ENCODE peak calls at places on chromosomes 1 and 21, in four cellular contexts. I, L, B and G are unnamed samples.

GRCh38 chr1:198064181-198064580 is 92.6 kb upstream of the NEK7 start:
- DNase-seq in I (no peak), L (no peak), B (no peak), G (no peak)

GRCh38 chr1:19421365-19421764 is 64.0 kb downstream of the CAPZB start:
- DNase-seq in I (no peak), L (no peak), B (no peak), G (no peak)

GRCh38 chr1:8825985-8826481 is 8.6 kb upstream of the RERE start:
- DNase-seq in I (no peak), L (no peak), B (no peak), G (no peak)

GRCh38 chr1:26409191-26409751 is 1.3 kb upstream of the LIN28A start:
- DNase-seq in I (peak; percentile 85), L (no peak), B (peak; percentile 82), G (no peak)

GRCh38 chr1:190475394-190476250 is 2.0 kb downstream of the BRINP3 start:
- DNase-seq in I (peak; percentile 25), L (no peak), B (peak; percentile 39), G (no peak)

GRCh38 chr21:41767606-41768370 is 936 bp upstream of the RIPK4 start:
- DNase-seq in I (no peak), L (no peak), B (peak; percentile 42), G (no peak)

GRCh38 chr1:210635108-210635507 is 306.4 kb downstream of the HHAT start:
- DNase-seq in I (no peak), L (no peak), B (no peak), G (no peak)

GRCh38 chr1:107934573-107934972 is 30.4 kb downstream of the VAV3 start:
- DNase-seq in I (no peak), L (no peak), B (no peak), G (no peak)

GRCh38 chr1:107750364-107750959 is 214.5 kb downstream of the VAV3 start:
- DNase-seq in I (peak; percentile 83), L (no peak), B (peak; percentile 76), G (no peak)

GRCh38 chr1:230148194-230148581 is 81.2 kb downstream of the GALNT2 start:
- DNase-seq in I (no peak), L (no peak), B (no peak), G (no peak)

GRCh38 chr21:43191521-43191920 is 22.7 kb downstream of the CRYAA start:
- DNase-seq in I (no peak), L (no peak), B (no peak), G (no peak)

GRCh38 chr1:85581138-85581801 is 709 bp downstream of the CCN1 start:
- DNase-seq in I (peak; percentile 83), L (no peak), B (peak; percentile 76), G (peak; percentile 37)

GRCh38 chr1:27726173-27726793 is 522 bp downstream of the FAM76A start:
- DNase-seq in I (peak; percentile 64), L (peak; percentile 49), B (peak; percentile 66), G (no peak)

GRCh38 chr21:35603471-35603870 is 456.9 kb downstream of the SETD4 start:
- DNase-seq in I (no peak), L (no peak), B (no peak), G (no peak)
- TF ChIP-seq CTCF in I (no peak), L (no peak), B (no peak), G (no peak)

DNA sequence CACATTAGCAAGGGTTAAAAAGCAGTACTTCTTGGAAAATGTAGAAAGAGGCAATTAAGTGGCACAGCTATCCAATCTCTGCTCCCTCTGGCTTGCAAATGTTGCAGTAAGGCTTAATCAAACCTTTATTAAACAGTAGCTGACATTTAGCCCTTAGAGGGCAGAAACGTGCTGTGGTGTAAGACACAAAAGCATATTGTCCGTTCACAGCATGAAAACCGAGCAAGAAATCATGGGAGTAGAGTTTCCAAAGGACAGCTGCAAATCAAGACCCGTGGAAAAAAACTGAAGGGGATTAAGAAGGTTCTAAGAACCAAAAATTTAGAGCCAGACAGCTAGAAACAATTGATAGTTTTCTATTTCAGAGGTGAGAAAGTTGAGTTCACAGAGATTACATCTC is 13.1 kb downstream of the ZP4 start:
- DNase-seq in I (no peak), L (no peak), B (no peak), G (no peak)
- TF ChIP-seq CTCF in I (no peak), L (no peak), B (no peak), G (no peak)

DNA sequence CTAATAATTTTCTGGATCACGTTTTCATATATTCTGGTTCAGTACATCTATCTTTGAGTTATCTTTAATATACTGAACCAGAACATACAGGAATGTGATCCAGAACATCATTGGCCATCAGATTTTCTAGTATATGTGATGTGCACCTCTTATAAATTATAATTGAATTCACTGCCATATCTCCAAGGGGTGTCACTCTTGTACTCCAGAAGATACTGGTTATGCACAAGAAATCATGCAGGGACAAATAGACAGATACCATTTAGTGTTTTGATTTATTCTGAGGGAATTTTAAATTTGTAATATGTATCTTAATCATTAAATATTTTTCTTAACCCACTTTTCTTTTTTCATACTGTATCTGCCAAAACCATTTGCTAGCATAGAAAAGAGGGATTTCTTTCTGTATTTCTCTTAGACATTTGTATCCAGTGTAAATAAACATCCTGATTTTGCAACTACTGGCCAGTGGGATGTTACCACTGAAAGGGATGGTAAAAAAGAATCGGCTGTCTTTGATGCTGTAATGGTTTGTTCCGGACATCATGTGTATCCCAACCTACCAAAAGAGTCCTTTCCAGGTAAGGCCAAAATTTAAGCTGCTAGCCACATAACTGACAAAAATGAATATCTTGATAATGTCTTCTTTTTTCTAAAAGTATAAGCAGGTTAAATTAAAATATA is 16.7 kb downstream of the FMO3 start:
- DNase-seq in I (no peak), L (no peak), B (no peak), G (no peak)
- TF ChIP-seq CTCF in I (no peak), L (no peak), B (no peak), G (no peak)

GRCh38 chr21:38438476-38438893 is 59.8 kb downstream of the ERG start:
- DNase-seq in I (peak; percentile 27), L (no peak), B (no peak), G (no peak)
- TF ChIP-seq CTCF in I (no peak), L (no peak), B (no peak), G (no peak)

DNA sequence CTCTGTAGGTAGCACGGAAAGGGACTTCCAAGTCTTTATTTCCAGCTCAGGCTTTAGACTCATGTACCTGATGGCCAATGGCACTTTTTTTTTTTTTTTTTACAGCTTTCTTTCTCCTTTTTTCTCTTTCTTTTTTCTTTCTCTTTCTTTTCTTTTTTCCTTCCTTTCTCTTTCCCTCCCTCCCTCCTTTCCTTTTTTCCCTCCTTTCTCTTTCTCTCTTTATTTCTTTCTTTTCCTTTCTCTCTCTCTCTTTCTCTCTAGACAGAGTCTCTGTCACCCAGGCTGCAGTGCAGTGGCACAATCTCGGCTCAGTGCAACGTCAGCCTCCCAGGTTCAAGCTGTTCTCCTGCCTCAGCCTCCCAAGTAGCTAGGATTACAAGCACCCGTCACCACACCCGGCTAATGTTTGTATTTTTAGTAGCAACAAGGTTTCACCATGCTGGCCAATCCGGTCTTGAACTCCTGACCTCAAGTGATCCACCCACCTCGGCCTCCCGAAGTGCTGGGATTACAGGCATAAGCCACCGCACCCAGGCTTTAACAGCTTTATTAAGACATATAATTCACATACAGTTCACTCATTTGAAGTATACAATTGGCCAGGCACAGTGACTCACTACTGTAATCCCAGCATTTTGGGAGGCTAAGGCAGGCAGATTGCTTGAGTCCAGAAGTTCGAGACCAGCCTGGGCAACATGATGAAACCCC is 5.1 kb upstream of the DCAF8 start:
- DNase-seq in I (no peak), L (no peak), B (no peak), G (no peak)
- TF ChIP-seq CTCF in I (no peak), L (no peak), B (no peak), G (no peak)

GRCh38 chr1:83766182-83766825 is 232.6 kb downstream of the TTLL7 start:
- DNase-seq in I (no peak), L (no peak), B (no peak), G (no peak)

GRCh38 chr1:83773059-83773458 is 225.9 kb downstream of the TTLL7 start:
- DNase-seq in I (no peak), L (no peak), B (no peak), G (no peak)

GRCh38 chr1:83769072-83769471 is 229.9 kb downstream of the TTLL7 start:
- DNase-seq in I (no peak), L (no peak), B (no peak), G (no peak)

GRCh38 chr1:83770322-83770661 is 228.6 kb downstream of the TTLL7 start:
- DNase-seq in I (no peak), L (no peak), B (no peak), G (no peak)

DNA sequence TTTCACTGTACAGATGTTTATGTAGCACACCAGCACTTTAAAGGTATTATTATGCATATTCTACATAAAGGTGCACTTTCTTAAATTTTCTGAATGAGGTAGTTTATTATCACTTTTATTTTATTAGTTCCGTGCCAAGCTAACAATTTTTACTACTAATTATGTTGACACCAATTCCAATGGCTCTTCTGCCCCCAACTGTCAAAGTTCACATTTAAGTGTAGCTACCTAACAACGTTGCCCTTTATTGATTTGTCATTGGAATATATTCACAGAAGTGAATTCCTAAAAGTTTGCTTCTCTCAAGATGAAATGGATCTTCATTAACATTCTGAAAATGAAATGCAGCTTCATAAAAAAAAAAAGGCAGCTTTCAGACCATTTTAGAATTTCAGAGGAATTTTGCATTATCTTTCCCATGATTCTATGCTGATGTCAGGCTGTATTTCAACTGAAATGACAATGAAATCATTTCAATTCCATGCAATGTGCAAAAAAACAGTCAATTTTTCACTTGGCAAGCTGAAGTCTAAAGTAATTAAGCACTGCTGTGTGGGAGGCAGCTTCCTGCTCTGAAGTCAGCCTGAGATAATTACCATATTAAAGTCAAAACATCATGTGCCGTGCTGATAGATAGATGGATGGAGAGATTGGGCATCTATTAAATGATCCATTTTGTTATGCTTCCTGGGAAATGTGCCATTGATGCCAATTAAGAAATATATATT is 229.2 kb downstream of the TTLL7 start:
- DNase-seq in I (no peak), L (no peak), B (no peak), G (no peak)
- TF ChIP-seq CTCF in I (no peak), L (no peak), B (no peak), G (no peak)

GRCh38 chr1:179251675-179252074 is 22.2 kb upstream of the ABL2 start:
- DNase-seq in I (peak; percentile 46), L (no peak), B (no peak), G (no peak)
- TF ChIP-seq CTCF in I (peak; percentile 67), L (no peak), B (no peak), G (no peak)

GRCh38 chr1:175045519-175045918 is 22.1 kb upstream of the TNN start:
- DNase-seq in I (no peak), L (no peak), B (no peak), G (no peak)
- TF ChIP-seq CTCF in I (no peak), L (no peak), B (no peak), G (no peak)

GRCh38 chr1:244297087-244297486 is 154.6 kb downstream of the ADSS2 start:
- DNase-seq in I (no peak), L (no peak), B (no peak), G (no peak)
- TF ChIP-seq CTCF in I (no peak), L (no peak), B (no peak), G (no peak)

DNA sequence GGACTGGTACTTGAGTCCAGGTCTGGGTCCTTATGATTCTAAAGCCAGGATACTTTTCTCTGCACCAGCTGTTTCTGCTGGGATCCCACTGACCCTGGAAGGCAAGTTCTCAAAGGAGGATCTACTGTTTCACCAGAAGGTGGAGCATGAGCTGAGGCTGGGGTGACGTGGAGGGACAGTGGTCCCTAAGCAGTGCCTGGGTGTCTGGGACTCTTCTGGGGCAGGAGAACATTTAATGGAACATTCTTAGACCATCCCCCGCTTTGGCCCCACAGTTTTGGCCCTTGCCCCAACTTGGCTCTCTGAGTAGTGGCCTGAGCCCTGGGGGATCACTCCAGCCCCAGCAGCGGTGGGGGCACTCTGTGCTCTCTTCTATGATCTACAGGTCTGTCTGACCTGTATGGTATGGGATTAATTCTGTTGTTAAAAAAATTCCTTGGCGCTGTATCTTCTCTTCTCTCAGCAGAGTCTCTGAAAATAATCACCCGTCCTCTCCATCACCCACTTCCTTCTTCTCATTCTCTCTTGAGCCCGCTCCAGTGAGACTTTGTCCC is 60.3 kb upstream of the CSF3R start:
- DNase-seq in I (peak; percentile 34), L (no peak), B (no peak), G (no peak)
- TF ChIP-seq CTCF in I (peak; percentile 26), L (no peak), B (no peak), G (no peak)